ENCODE peak calls at places on chromosomes 7 and 10, in seven cellular contexts. O is brain microvascular endothelial cell, N is WTC11, I is GM12864, L is neural progenitor cell, G is kidney, V is WERI-Rb-1. W is an unnamed sample.

GRCh38 chr7:1689356-1689755 is 19.3 kb downstream of the ELFN1 start:
- DNase-seq in L (peak; percentile 32), V (peak; percentile 2), G (no peak), I (no peak), O (no peak), N (no peak), W (no peak)

GRCh38 chr10:22851865-22852239 is 76.0 kb upstream of the ARMC3 start:
- DNase-seq in N (no peak), I (no peak), L (no peak), G (no peak), V (no peak), O (peak; percentile 10), W (no peak)

GRCh38 chr10:70660722-70661121 is 11.6 kb upstream of the ADAMTS14 start:
- DNase-seq in G (no peak), V (no peak), O (no peak), L (no peak), N (no peak), I (no peak), W (no peak)

GRCh38 chr7:30894009-30894408 is 17.6 kb upstream of the AQP1 start:
- DNase-seq in O (no peak), L (no peak), G (no peak), N (no peak), I (no peak), V (no peak), W (no peak)

GRCh38 chr10:95415631-95416031 is 124.8 kb upstream of the PDLIM1 start:
- DNase-seq in L (peak; percentile 20), V (no peak), N (no peak), O (no peak), G (no peak), I (no peak), W (no peak)

GRCh38 chr7:28678421-28678965 is 266.2 kb downstream of the CREB5 start:
- DNase-seq in V (no peak), G (no peak), N (no peak), L (no peak), I (no peak), O (no peak), W (no peak)

GRCh38 chr7:77839919-77840318 is 41.3 kb downstream of the PHTF2 start:
- DNase-seq in G (no peak), O (no peak), I (no peak), L (no peak), V (no peak), N (no peak), W (no peak)

GRCh38 chr10:117476281-117476680 is 66.3 kb upstream of the EMX2 start:
- DNase-seq in G (no peak), O (no peak), L (no peak), V (no peak), I (no peak), N (no peak), W (no peak)

GRCh38 chr10:117675516-117675915 is 133.0 kb downstream of the EMX2 start:
- DNase-seq in N (no peak), L (peak; percentile 70), G (no peak), O (no peak), I (no peak), V (no peak), W (no peak)

GRCh38 chr7:96093435-96093834 is 228.5 kb downstream of the SLC25A13 start:
- DNase-seq in L (no peak), V (no peak), N (no peak), I (no peak), O (peak; percentile 73), G (no peak), W (no peak)

DNA sequence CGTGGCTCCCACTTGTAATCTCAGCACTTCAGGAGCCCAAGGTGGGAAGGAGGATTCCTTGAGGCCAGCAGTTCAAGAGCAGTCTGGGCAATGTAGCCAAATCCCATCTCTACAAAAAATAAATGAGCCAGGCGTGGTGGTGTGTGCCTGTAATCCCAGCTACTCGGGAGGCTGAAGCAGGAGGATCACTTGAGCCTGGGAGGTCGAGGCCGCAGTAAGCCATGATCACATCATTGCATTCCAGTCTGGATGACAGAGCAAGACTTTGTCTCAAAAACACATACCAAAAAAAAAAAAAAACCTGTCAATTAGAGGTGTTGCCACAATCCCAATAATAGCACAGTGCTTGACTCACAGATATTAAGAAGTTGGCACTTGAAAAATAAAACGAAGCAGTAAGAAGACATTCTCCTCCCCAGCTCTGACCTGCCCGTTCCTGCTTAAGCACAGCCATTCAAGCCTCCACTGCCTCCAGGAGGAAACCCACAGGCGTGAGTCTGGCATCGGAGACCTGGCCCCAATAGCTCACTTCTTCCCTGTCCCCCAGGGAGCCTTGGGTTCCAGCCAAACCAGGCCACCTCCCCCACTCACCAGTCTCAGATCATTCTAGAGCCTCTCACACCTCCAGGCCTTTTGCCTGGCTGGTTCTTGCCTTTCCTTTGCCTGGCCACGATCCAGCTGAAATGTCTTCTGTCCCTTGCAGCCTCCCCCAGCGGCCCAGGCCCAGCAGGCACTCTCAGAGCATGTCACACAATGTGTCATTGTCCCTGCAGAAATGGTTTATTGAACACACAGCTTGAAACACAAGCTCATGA is 45.3 kb upstream of the GTF2I start:
- DNase-seq in G (peak; percentile 85), V (no peak), L (peak; percentile 18), I (no peak), N (peak; percentile 25), O (peak; percentile 33), W (no peak)
- TF ChIP-seq CTCF in G (no peak), V (no peak), L (no peak), I (no peak), N (no peak), O (no peak), W (no peak)

GRCh38 chr7:46774515-46774914 is 807.4 kb downstream of the TNS3 start:
- DNase-seq in I (no peak), N (no peak), L (no peak), O (no peak), V (no peak), G (no peak), W (no peak)

GRCh38 chr7:46775020-46775419 is 806.9 kb downstream of the TNS3 start:
- DNase-seq in L (no peak), V (no peak), N (no peak), I (no peak), G (no peak), O (no peak), W (no peak)

GRCh38 chr7:46772740-46773139 is 809.2 kb downstream of the TNS3 start:
- DNase-seq in O (no peak), N (no peak), V (no peak), I (no peak), G (no peak), L (no peak), W (no peak)

GRCh38 chr7:46775776-46776175 is 806.1 kb downstream of the TNS3 start:
- DNase-seq in I (no peak), O (no peak), L (no peak), V (no peak), G (no peak), N (no peak), W (no peak)

DNA sequence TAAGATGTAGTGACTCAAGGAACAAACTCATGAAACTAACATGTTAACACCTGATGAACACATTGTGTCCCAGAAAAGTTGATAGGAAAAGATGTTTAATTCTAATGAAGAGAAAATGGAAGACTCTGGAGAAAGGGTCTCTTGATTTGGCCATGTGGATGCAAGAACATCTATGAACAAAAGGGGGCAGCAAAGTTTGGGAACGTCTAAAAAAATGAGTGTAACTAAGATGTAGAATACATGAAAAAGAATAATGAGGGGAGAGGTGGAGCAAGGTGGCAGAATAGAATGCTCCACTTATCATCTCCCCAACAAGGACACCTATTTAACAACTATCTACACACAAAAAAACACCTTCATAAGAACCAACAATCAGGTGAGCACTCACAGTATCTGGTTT is 805.1 kb downstream of the TNS3 start:
- DNase-seq in I (no peak), O (no peak), V (peak; percentile 14), N (no peak), G (no peak), L (no peak), W (no peak)
- TF ChIP-seq CTCF in I (peak; percentile 30), O (peak; percentile 60), V (peak; percentile 20), N (peak; percentile 51), G (peak; percentile 26), L (peak; percentile 56), W (no peak)

DNA sequence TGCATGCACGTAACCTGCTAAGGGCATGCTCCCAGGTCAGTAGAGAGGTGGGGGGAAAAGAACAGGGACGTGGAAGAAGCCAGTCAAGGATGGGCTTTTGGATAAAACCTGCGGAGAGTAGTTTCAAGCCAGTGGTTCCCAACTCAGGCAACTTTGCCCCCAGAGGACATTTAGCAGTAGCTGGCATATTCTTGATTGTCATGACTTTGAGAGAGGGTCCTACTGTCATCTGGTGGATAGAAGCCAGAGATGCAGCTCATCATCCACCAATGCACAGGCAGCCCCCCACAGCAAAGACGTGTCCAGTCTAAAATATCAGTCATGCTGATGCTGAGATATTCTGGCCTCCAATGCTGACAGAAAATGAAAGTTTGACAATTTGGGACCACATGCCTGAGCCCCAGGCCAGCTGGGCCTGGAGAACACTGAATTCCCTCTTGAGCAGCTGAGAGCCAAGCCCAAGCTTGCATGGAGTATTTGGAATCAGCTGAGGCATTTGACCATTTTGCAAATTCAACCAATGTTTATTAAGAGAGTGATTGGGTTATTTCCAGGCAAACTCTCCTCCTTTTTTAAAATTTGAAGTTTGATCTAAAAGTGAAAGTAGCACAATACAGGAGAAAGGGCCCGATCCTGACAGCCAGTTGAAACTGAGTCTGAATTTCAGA is 110.0 kb upstream of the C7orf33 start:
- DNase-seq in G (no peak), O (no peak), V (no peak), I (no peak), N (no peak), L (no peak), W (no peak)
- TF ChIP-seq CTCF in G (no peak), O (no peak), V (peak; percentile 68), I (peak; percentile 31), N (no peak), L (peak; percentile 27), W (no peak)

GRCh38 chr10:60236869-60237524 is 152.7 kb downstream of the ANK3 start:
- DNase-seq in I (peak; percentile 94), L (no peak), G (peak; percentile 56), O (peak; percentile 27), N (no peak), V (no peak), W (peak; percentile 57)

GRCh38 chr10:60235001-60235400 is 154.7 kb downstream of the ANK3 start:
- DNase-seq in N (no peak), O (peak; percentile 33), V (no peak), L (no peak), G (no peak), I (no peak), W (no peak)

GRCh38 chr10:60239228-60239627 is 150.4 kb downstream of the ANK3 start:
- DNase-seq in N (no peak), I (no peak), G (no peak), O (no peak), L (no peak), V (no peak), W (no peak)

GRCh38 chr10:60237977-60238376 is 151.7 kb downstream of the ANK3 start:
- DNase-seq in I (peak; percentile 21), N (no peak), O (peak; percentile 35), V (no peak), L (no peak), G (no peak), W (no peak)

DNA sequence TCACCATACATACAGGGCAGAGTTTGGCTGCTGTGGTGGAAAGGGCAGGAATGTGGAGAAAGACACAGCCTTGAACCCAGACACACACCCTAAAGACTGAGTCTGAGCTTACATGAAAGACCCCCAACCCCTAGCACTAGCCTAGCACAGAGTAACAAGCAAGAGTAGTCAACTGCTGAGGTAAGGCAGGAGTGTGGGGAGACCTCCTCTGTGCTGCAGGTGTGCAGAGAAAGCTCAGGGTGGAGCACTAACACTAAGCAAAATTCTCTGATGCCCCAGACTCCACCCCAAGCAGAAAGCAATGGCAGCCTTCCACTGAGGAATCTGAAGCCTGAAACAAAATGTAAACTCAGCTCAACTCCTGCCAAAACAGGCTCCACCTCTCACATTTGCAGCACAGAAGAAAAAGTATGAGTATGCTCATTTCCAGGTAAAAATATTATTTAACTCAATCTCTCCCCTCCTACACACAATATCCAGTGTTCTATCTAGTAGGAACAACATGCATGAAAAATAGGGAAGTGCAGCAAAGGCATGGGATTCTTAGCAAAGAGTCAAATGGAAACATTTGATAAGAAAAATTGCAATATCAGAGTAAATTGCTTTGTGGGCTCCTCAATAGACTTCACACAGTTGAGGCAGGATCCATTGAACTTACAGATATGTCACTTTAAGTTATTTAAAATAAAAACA is 151.1 kb downstream of the ANK3 start:
- DNase-seq in I (peak; percentile 41), O (peak; percentile 4), V (no peak), N (peak; percentile 36), L (peak; percentile 37), G (no peak), W (peak; percentile 23)
- TF ChIP-seq CTCF in I (peak; percentile 70), O (peak; percentile 50), V (peak; percentile 59), N (no peak), L (peak; percentile 48), G (peak; percentile 17), W (no peak)